ENCODE peak calls at places on chromosomes 12 and 14, in nine cellular contexts. J is upper lobe of left lung, O is spleen, Z is sigmoid colon, L is breast epithelium, C is Panc1, U is esophagus muscularis mucosa, X is HL-60, F is transverse colon. K is an unnamed sample.
A peak's percentile ranks its signal among the peaks of the same experiment; 100 is the strongest.

GRCh38 chr12:88743946-88744685 is 163.8 kb upstream of the KITLG start:
- DNase-seq in J (no peak), O (no peak), Z (no peak), L (no peak), C (no peak), U (no peak), X (no peak), F (no peak), K (no peak)

GRCh38 chr12:176321-177181 is 37.4 kb downstream of the SLC6A12 start:
- DNase-seq in J (no peak), O (no peak), Z (no peak), L (no peak), C (no peak), U (no peak), X (no peak), F (peak; percentile 75), K (peak; percentile 56)

GRCh38 chr12:54141534-54142475 is 47.0 kb downstream of the SMUG1 start:
- DNase-seq in J (no peak), O (no peak), Z (no peak), L (no peak), C (no peak), U (no peak), X (no peak), F (no peak), K (no peak)

GRCh38 chr14:63737582-63738006 is 9.7 kb upstream of the SGPP1 start:
- DNase-seq in J (no peak), O (no peak), Z (no peak), L (no peak), C (no peak), U (no peak), X (no peak), F (no peak), K (no peak)

GRCh38 chr12:1939745-1940607 is 21.5 kb upstream of the CACNA2D4 start:
- DNase-seq in J (peak; percentile 90), O (peak; percentile 97), Z (peak; percentile 92), L (peak; percentile 78), C (peak; percentile 67), U (peak; percentile 98), X (peak; percentile 65), F (peak; percentile 91), K (peak; percentile 91)

GRCh38 chr14:78605065-78605762 is 435.0 kb downstream of the NRXN3 start:
- DNase-seq in J (no peak), O (no peak), Z (no peak), L (no peak), C (no peak), U (no peak), X (no peak), F (no peak), K (no peak)

GRCh38 chr12:6230321-6231110 is 30.3 kb downstream of the CD9 start:
- DNase-seq in J (peak; percentile 89), O (peak; percentile 93), Z (peak; percentile 94), L (peak; percentile 93), C (no peak), U (no peak), X (peak; percentile 83), F (peak; percentile 74), K (peak; percentile 63)

GRCh38 chr14:65302571-65303184 is 109.9 kb upstream of the FUT8 start:
- DNase-seq in J (no peak), O (no peak), Z (no peak), L (no peak), C (no peak), U (no peak), X (no peak), F (peak; percentile 46), K (peak; percentile 60)

GRCh38 chr12:103855896-103856657 is 15.0 kb upstream of the NT5DC3 start:
- DNase-seq in J (no peak), O (no peak), Z (no peak), L (no peak), C (no peak), U (no peak), X (no peak), F (no peak), K (no peak)

GRCh38 chr12:27207626-27208413 is 36.3 kb upstream of the STK38L start:
- DNase-seq in J (no peak), O (no peak), Z (no peak), L (no peak), C (no peak), U (no peak), X (no peak), F (no peak), K (no peak)

GRCh38 chr12:65895759-65896656 is 71.7 kb downstream of the HMGA2 start:
- DNase-seq in J (no peak), O (no peak), Z (no peak), L (no peak), C (no peak), U (no peak), X (no peak), F (no peak), K (no peak)

GRCh38 chr12:115571446-115571845 is 706.0 kb downstream of the MED13L start:
- DNase-seq in J (no peak), O (no peak), Z (no peak), L (no peak), C (no peak), U (no peak), X (no peak), F (no peak), K (no peak)

GRCh38 chr12:115572440-115572839 is 705.1 kb downstream of the MED13L start:
- DNase-seq in J (no peak), O (no peak), Z (no peak), L (no peak), C (no peak), U (no peak), X (no peak), F (no peak), K (no peak)

GRCh38 chr12:115571027-115571426 is 706.5 kb downstream of the MED13L start:
- DNase-seq in J (no peak), O (no peak), Z (no peak), L (no peak), C (no peak), U (no peak), X (no peak), F (no peak), K (no peak)

GRCh38 chr12:115570271-115570777 is 707.2 kb downstream of the MED13L start:
- DNase-seq in J (no peak), O (no peak), Z (no peak), L (no peak), C (peak; percentile 2), U (no peak), X (no peak), F (no peak), K (no peak)

GRCh38 chr12:115569694-115570093 is 707.8 kb downstream of the MED13L start:
- DNase-seq in J (no peak), O (no peak), Z (no peak), L (no peak), C (no peak), U (no peak), X (no peak), F (no peak), K (no peak)
- TF ChIP-seq CTCF in J (no peak), O (no peak), Z (no peak), L (no peak), C (no peak), U (no peak), X (no peak), F (no peak), K (no peak)

DNA sequence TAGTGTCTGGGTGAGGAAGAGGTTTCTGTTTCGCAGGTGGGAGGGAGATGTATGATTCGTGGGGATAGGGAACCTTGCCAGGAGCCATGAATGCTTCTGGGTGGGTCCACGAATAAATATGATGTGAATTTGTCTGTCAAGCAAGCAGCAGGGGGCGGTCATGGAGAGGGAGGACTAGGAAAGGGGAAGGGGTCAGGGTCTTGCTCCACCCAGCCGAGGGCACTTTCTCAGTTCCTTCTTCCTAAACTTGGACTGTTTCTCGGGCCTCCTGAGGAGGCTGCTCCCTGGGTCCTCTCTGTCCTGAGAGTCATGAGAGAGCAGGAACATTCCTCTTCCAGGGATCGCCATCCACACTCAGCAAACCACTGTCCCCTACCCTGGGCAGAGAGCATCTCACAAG is 72.4 kb downstream of the LGMN start:
- DNase-seq in J (peak; percentile 51), O (peak; percentile 80), Z (peak; percentile 67), L (no peak), C (no peak), U (no peak), X (no peak), F (peak; percentile 29), K (no peak)
- TF ChIP-seq POLR2AphosphoS5 in J (no peak), O (no peak), Z (no peak), L (no peak), C (no peak), U (no peak), X (no peak), F (no peak), K (no peak)

DNA sequence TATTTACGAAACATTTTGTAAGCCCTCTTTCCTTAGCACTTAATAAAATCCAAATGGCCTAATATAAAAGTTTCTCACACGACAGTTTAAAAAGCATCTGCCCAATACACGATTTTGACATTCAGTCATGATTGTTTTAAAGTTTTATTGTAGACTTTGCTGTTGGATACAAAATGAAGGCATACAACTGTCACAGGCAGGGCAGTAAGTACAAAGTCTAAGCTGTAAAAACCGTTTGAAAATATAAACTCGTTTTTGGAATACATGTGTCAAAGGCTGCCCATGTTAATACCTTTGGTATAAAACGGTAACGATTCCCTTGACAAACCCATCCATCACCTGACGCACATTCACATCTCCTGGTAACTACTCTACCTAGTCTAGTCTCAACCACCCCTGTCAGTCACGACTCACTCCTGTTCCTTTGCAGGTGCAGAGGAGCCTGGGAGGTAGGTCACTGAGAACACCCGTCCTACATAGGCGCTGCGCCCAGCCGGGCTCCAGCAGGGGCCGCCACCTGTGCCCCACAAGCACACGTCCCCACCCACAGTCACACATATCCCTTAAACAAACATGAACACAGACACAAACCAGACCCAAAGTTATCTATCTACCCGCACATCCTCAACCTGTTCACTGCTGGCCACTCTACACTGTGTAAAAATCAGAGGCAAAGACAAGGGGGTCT is 27.1 kb downstream of the KCTD10 start:
- DNase-seq in J (no peak), O (no peak), Z (no peak), L (no peak), C (no peak), U (no peak), X (no peak), F (peak; percentile 62), K (no peak)
- TF ChIP-seq CTCF in J (no peak), O (no peak), Z (no peak), L (no peak), C (peak; percentile 65), U (peak; percentile 30), X (no peak), F (no peak), K (no peak)

GRCh38 chr12:111408686-111409402 is 3.1 kb downstream of the SH2B3 start:
- DNase-seq in J (no peak), O (no peak), Z (no peak), L (no peak), C (no peak), U (no peak), X (no peak), F (no peak), K (no peak)

GRCh38 chr12:111411187-111411764 is 5.6 kb downstream of the SH2B3 start:
- DNase-seq in J (no peak), O (no peak), Z (no peak), L (no peak), C (no peak), U (no peak), X (no peak), F (no peak), K (no peak)

GRCh38 chr12:111408116-111408440 is 2.4 kb downstream of the SH2B3 start:
- DNase-seq in J (no peak), O (no peak), Z (no peak), L (no peak), C (no peak), U (no peak), X (no peak), F (no peak), K (no peak)

GRCh38 chr12:111410229-111411186 is 4.8 kb downstream of the SH2B3 start:
- DNase-seq in J (no peak), O (peak; percentile 82), Z (no peak), L (no peak), C (no peak), U (no peak), X (no peak), F (no peak), K (no peak)

GRCh38 chr12:111409403-111410228 is 3.9 kb downstream of the SH2B3 start:
- DNase-seq in J (peak; percentile 40), O (peak; percentile 91), Z (peak; percentile 81), L (no peak), C (no peak), U (no peak), X (peak; percentile 67), F (no peak), K (no peak)
- TF ChIP-seq POLR2AphosphoS5 in J (no peak), O (peak; percentile 69), Z (peak; percentile 10), L (peak; percentile 24), C (no peak), U (peak; percentile 6), X (peak; percentile 39), F (no peak), K (no peak)